ENCODE peak calls at places on chromosomes 13 and 19, in seven cellular contexts. One of them, this sample, is unnamed.
A peak's percentile ranks its signal among the peaks of the same experiment; 100 is the strongest.

GRCh38 chr19:8908066-8908465 is 75.9 kb downstream of the MBD3L1 start:
- DNase-seq in adrenal gland: no peak
- DNase-seq in mammary epithelial cell: no peak
- DNase-seq in lung: no peak
- DNase-seq in transverse colon: no peak
- DNase-seq in PC-3: no peak
- DNase-seq in heart left ventricle: no peak
- DNase-seq in this sample: no peak

GRCh38 chr19:47353307-47353712 is 4.2 kb downstream of the DHX34 start:
- DNase-seq in PC-3: no peak
- DNase-seq in adrenal gland: no peak
- DNase-seq in lung: no peak
- DNase-seq in heart left ventricle: peak; percentile 67
- DNase-seq in mammary epithelial cell: no peak
- DNase-seq in transverse colon: peak; percentile 74
- DNase-seq in this sample: peak; percentile 46

GRCh38 chr19:7197169-7197759 is 97.0 kb downstream of the INSR start:
- DNase-seq in heart left ventricle: peak; percentile 95
- DNase-seq in adrenal gland: peak; percentile 92
- DNase-seq in transverse colon: peak; percentile 92
- DNase-seq in PC-3: peak; percentile 97
- DNase-seq in mammary epithelial cell: peak; percentile 94
- DNase-seq in lung: peak; percentile 91
- DNase-seq in this sample: peak; percentile 87

GRCh38 chr19:44752816-44753618 is 4.5 kb downstream of the BCL3 start:
- DNase-seq in PC-3: peak; percentile 87
- DNase-seq in adrenal gland: peak; percentile 81
- DNase-seq in transverse colon: peak; percentile 96
- DNase-seq in heart left ventricle: peak; percentile 94
- DNase-seq in mammary epithelial cell: peak; percentile 94
- DNase-seq in lung: peak; percentile 97
- DNase-seq in this sample: peak; percentile 79

GRCh38 chr13:99439048-99439447 is 62.2 kb upstream of the TM9SF2 start:
- DNase-seq in heart left ventricle: no peak
- DNase-seq in lung: no peak
- DNase-seq in transverse colon: no peak
- DNase-seq in PC-3: no peak
- DNase-seq in adrenal gland: no peak
- DNase-seq in mammary epithelial cell: no peak
- DNase-seq in this sample: no peak

GRCh38 chr19:2462635-2463421 is 6.1 kb upstream of the LMNB2 start:
- DNase-seq in heart left ventricle: peak; percentile 92
- DNase-seq in lung: peak; percentile 85
- DNase-seq in mammary epithelial cell: peak; percentile 92
- DNase-seq in adrenal gland: peak; percentile 88
- DNase-seq in transverse colon: peak; percentile 82
- DNase-seq in PC-3: peak; percentile 95
- DNase-seq in this sample: peak; percentile 69

GRCh38 chr13:100394005-100394695 is 194.4 kb downstream of the GGACT start:
- DNase-seq in lung: no peak
- DNase-seq in transverse colon: no peak
- DNase-seq in heart left ventricle: no peak
- DNase-seq in mammary epithelial cell: no peak
- DNase-seq in adrenal gland: no peak
- DNase-seq in PC-3: no peak
- DNase-seq in this sample: no peak

GRCh38 chr13:51005566-51005965 is 96.0 kb downstream of the RNASEH2B start:
- DNase-seq in heart left ventricle: no peak
- DNase-seq in PC-3: no peak
- DNase-seq in adrenal gland: no peak
- DNase-seq in transverse colon: no peak
- DNase-seq in lung: no peak
- DNase-seq in mammary epithelial cell: no peak
- DNase-seq in this sample: no peak

GRCh38 chr13:105395041-105395440 is 1140.4 kb downstream of the EFNB2 start:
- DNase-seq in PC-3: no peak
- DNase-seq in transverse colon: no peak
- DNase-seq in mammary epithelial cell: no peak
- DNase-seq in lung: no peak
- DNase-seq in heart left ventricle: no peak
- DNase-seq in adrenal gland: no peak
- DNase-seq in this sample: no peak

GRCh38 chr19:19039901-19040300 is 6.5 kb downstream of the ARMC6 start:
- DNase-seq in transverse colon: no peak
- DNase-seq in PC-3: no peak
- DNase-seq in heart left ventricle: no peak
- DNase-seq in adrenal gland: no peak
- DNase-seq in mammary epithelial cell: no peak
- DNase-seq in lung: no peak
- DNase-seq in this sample: no peak

GRCh38 chr19:12628040-12629022 is 17.6 kb downstream of the ZNF791 start:
- DNase-seq in lung: no peak
- DNase-seq in heart left ventricle: no peak
- DNase-seq in mammary epithelial cell: peak; percentile 20
- DNase-seq in adrenal gland: no peak
- DNase-seq in PC-3: no peak
- DNase-seq in transverse colon: no peak
- DNase-seq in this sample: no peak

GRCh38 chr19:28737021-28737525 is 475.9 kb downstream of the UQCRFS1 start:
- DNase-seq in heart left ventricle: no peak
- DNase-seq in transverse colon: no peak
- DNase-seq in lung: no peak
- DNase-seq in adrenal gland: no peak
- DNase-seq in mammary epithelial cell: peak; percentile 28
- DNase-seq in PC-3: peak; percentile 35
- DNase-seq in this sample: no peak

GRCh38 chr13:72726721-72727416 is 560 bp downstream of the MZT1 start:
- DNase-seq in adrenal gland: peak; percentile 35
- DNase-seq in PC-3: peak; percentile 6
- DNase-seq in transverse colon: peak; percentile 63
- DNase-seq in lung: peak; percentile 49
- DNase-seq in mammary epithelial cell: peak; percentile 4
- DNase-seq in heart left ventricle: peak; percentile 45
- DNase-seq in this sample: peak; percentile 69

GRCh38 chr13:36998624-36999041 is 507 bp downstream of the ALG5 start:
- DNase-seq in mammary epithelial cell: peak; percentile 5
- DNase-seq in heart left ventricle: no peak
- DNase-seq in lung: peak; percentile 39
- DNase-seq in adrenal gland: peak; percentile 30
- DNase-seq in PC-3: no peak
- DNase-seq in transverse colon: peak; percentile 11
- DNase-seq in this sample: peak; percentile 25

GRCh38 chr13:18995259-18995873 is 186.3 kb downstream of the TUBA3C start:
- DNase-seq in heart left ventricle: no peak
- DNase-seq in mammary epithelial cell: no peak
- DNase-seq in lung: no peak
- DNase-seq in adrenal gland: no peak
- DNase-seq in PC-3: no peak
- DNase-seq in transverse colon: no peak
- DNase-seq in this sample: no peak

GRCh38 chr19:16814526-16815100 is 14.6 kb upstream of the SIN3B start:
- DNase-seq in adrenal gland: no peak
- DNase-seq in lung: no peak
- DNase-seq in PC-3: no peak
- DNase-seq in mammary epithelial cell: peak; percentile 64
- DNase-seq in transverse colon: no peak
- DNase-seq in heart left ventricle: no peak
- DNase-seq in this sample: no peak

GRCh38 chr13:29753593-29754485 is 96.6 kb downstream of the UBL3 start:
- DNase-seq in adrenal gland: no peak
- DNase-seq in PC-3: no peak
- DNase-seq in transverse colon: no peak
- DNase-seq in lung: no peak
- DNase-seq in heart left ventricle: no peak
- DNase-seq in mammary epithelial cell: no peak
- DNase-seq in this sample: no peak

GRCh38 chr13:77507931-77508776 is 27.4 kb upstream of the SCEL start:
- DNase-seq in PC-3: peak; percentile 92
- DNase-seq in adrenal gland: no peak
- DNase-seq in mammary epithelial cell: peak; percentile 92
- DNase-seq in lung: no peak
- DNase-seq in heart left ventricle: no peak
- DNase-seq in transverse colon: no peak
- DNase-seq in this sample: peak; percentile 33

GRCh38 chr19:14383898-14384669 is 2.8 kb downstream of the ADGRE5 start:
- DNase-seq in heart left ventricle: no peak
- DNase-seq in mammary epithelial cell: peak; percentile 44
- DNase-seq in PC-3: peak; percentile 56
- DNase-seq in adrenal gland: no peak
- DNase-seq in lung: peak; percentile 60
- DNase-seq in transverse colon: peak; percentile 60
- DNase-seq in this sample: no peak

GRCh38 chr13:112012004-112012704 is 54.8 kb upstream of the SOX1 start:
- DNase-seq in adrenal gland: no peak
- DNase-seq in PC-3: no peak
- DNase-seq in heart left ventricle: no peak
- DNase-seq in mammary epithelial cell: no peak
- DNase-seq in transverse colon: no peak
- DNase-seq in lung: peak; percentile 65
- DNase-seq in this sample: no peak

GRCh38 chr19:13849991-13850909 is 26.7 kb upstream of the NANOS3 start:
- DNase-seq in transverse colon: peak; percentile 86
- DNase-seq in mammary epithelial cell: peak; percentile 69
- DNase-seq in adrenal gland: peak; percentile 89
- DNase-seq in heart left ventricle: peak; percentile 92
- DNase-seq in PC-3: peak; percentile 89
- DNase-seq in lung: peak; percentile 78
- DNase-seq in this sample: peak; percentile 91

GRCh38 chr13:42539670-42540069 is 34.3 kb upstream of the TNFSF11 start:
- DNase-seq in mammary epithelial cell: peak; percentile 59
- DNase-seq in transverse colon: no peak
- DNase-seq in adrenal gland: no peak
- DNase-seq in heart left ventricle: no peak
- DNase-seq in lung: no peak
- DNase-seq in PC-3: peak; percentile 79
- DNase-seq in this sample: no peak

GRCh38 chr13:73056054-73056962 is 2.5 kb upstream of the KLF5 start:
- DNase-seq in heart left ventricle: no peak
- DNase-seq in adrenal gland: no peak
- DNase-seq in mammary epithelial cell: peak; percentile 61
- DNase-seq in lung: no peak
- DNase-seq in transverse colon: no peak
- DNase-seq in PC-3: peak; percentile 89
- DNase-seq in this sample: no peak

GRCh38 chr13:69331245-69331644 is 776.4 kb upstream of the ATXN8OS start:
- DNase-seq in PC-3: no peak
- DNase-seq in mammary epithelial cell: no peak
- DNase-seq in heart left ventricle: no peak
- DNase-seq in lung: no peak
- DNase-seq in transverse colon: no peak
- DNase-seq in adrenal gland: no peak
- DNase-seq in this sample: peak; percentile 42

GRCh38 chr13:83248751-83249150 is 633.5 kb downstream of the SLITRK1 start:
- DNase-seq in lung: no peak
- DNase-seq in heart left ventricle: no peak
- DNase-seq in PC-3: no peak
- DNase-seq in mammary epithelial cell: no peak
- DNase-seq in adrenal gland: no peak
- DNase-seq in transverse colon: no peak
- DNase-seq in this sample: no peak

DNA sequence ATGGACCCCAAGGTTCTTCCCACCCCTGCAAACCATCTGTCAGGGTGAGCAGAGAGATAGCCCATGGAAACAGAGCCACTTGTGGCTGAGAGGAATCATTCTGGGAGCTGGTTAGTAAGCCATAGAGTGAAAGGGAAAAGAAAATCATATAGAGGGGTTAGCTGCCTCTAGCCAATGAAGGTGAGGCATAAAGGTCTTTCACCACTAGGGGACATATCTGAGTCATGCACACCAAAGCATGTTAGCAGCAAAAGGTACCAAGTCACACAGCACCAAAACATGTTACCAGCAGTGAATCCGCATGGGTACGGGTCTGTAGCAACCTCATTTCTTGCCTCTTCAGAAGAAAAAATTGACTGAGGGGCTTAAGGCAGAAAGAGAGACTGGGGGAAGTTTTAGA is 76.7 kb upstream of the ZNF43 start:
- DNase-seq in adrenal gland: no peak
- DNase-seq in PC-3: no peak
- DNase-seq in heart left ventricle: no peak
- DNase-seq in mammary epithelial cell: no peak
- DNase-seq in transverse colon: no peak
- DNase-seq in lung: no peak
- DNase-seq in this sample: no peak
- TF ChIP-seq CTCF in adrenal gland: no peak
- TF ChIP-seq CTCF in PC-3: peak; percentile 11
- TF ChIP-seq CTCF in heart left ventricle: no peak
- TF ChIP-seq CTCF in mammary epithelial cell: no peak
- TF ChIP-seq CTCF in transverse colon: no peak
- TF ChIP-seq CTCF in lung: no peak
- TF ChIP-seq CTCF in this sample: peak; percentile 14

GRCh38 chr19:1261863-1262686 is 7.1 kb upstream of the CIRBP start:
- DNase-seq in mammary epithelial cell: no peak
- DNase-seq in lung: peak; percentile 89
- DNase-seq in heart left ventricle: peak; percentile 79
- DNase-seq in transverse colon: peak; percentile 94
- DNase-seq in PC-3: peak; percentile 48
- DNase-seq in adrenal gland: peak; percentile 77
- DNase-seq in this sample: no peak
- H3K4me1 ChIP-seq in mammary epithelial cell: peaks cover 70% of the 10 kb centered on the region
- H3K4me1 ChIP-seq in lung: peaks cover 35% of the 10 kb centered on the region
- H3K4me1 ChIP-seq in heart left ventricle: peaks cover 61% of the 10 kb centered on the region
- H3K4me1 ChIP-seq in transverse colon: peaks cover 60% of the 10 kb centered on the region
- H3K4me1 ChIP-seq in PC-3: peaks cover 53% of the 10 kb centered on the region
- H3K4me1 ChIP-seq in adrenal gland: peaks cover 64% of the 10 kb centered on the region
- H3K4me1 ChIP-seq in this sample: peaks cover 50% of the 10 kb centered on the region

GRCh38 chr19:4036576-4037300 is 29.2 kb downstream of the PIAS4 start:
- DNase-seq in adrenal gland: no peak
- DNase-seq in transverse colon: no peak
- DNase-seq in lung: no peak
- DNase-seq in PC-3: no peak
- DNase-seq in mammary epithelial cell: no peak
- DNase-seq in heart left ventricle: no peak
- DNase-seq in this sample: no peak

GRCh38 chr19:4035018-4035566 is 27.6 kb downstream of the PIAS4 start:
- DNase-seq in lung: no peak
- DNase-seq in transverse colon: no peak
- DNase-seq in PC-3: no peak
- DNase-seq in adrenal gland: no peak
- DNase-seq in mammary epithelial cell: no peak
- DNase-seq in heart left ventricle: no peak
- DNase-seq in this sample: no peak

GRCh38 chr19:4037301-4037949 is 29.3 kb downstream of the ZBTB7A start:
- DNase-seq in heart left ventricle: no peak
- DNase-seq in mammary epithelial cell: no peak
- DNase-seq in lung: no peak
- DNase-seq in adrenal gland: no peak
- DNase-seq in transverse colon: no peak
- DNase-seq in PC-3: no peak
- DNase-seq in this sample: no peak

GRCh38 chr19:4034048-4035017 is 26.8 kb downstream of the PIAS4 start:
- DNase-seq in transverse colon: no peak
- DNase-seq in PC-3: no peak
- DNase-seq in lung: no peak
- DNase-seq in mammary epithelial cell: no peak
- DNase-seq in adrenal gland: no peak
- DNase-seq in heart left ventricle: no peak
- DNase-seq in this sample: no peak

GRCh38 chr19:4035582-4035981 is 28.0 kb downstream of the PIAS4 start:
- DNase-seq in transverse colon: no peak
- DNase-seq in lung: no peak
- DNase-seq in mammary epithelial cell: no peak
- DNase-seq in adrenal gland: no peak
- DNase-seq in PC-3: no peak
- DNase-seq in heart left ventricle: no peak
- DNase-seq in this sample: no peak
- H3K4me3 ChIP-seq in transverse colon: no peak overlapping the region
- H3K4me3 ChIP-seq in lung: no peak overlapping the region
- H3K4me3 ChIP-seq in mammary epithelial cell: no peak overlapping the region
- H3K4me3 ChIP-seq in adrenal gland: no peak overlapping the region
- H3K4me3 ChIP-seq in PC-3: no peak overlapping the region
- H3K4me3 ChIP-seq in heart left ventricle: no peak overlapping the region
- H3K4me3 ChIP-seq in this sample: no peak overlapping the region

GRCh38 chr19:51094696-51095279 is 12.1 kb upstream of the KLK14 start:
- DNase-seq in mammary epithelial cell: no peak
- DNase-seq in PC-3: peak; percentile 37
- DNase-seq in adrenal gland: no peak
- DNase-seq in transverse colon: no peak
- DNase-seq in heart left ventricle: no peak
- DNase-seq in lung: no peak
- DNase-seq in this sample: peak; percentile 63
- TF ChIP-seq CTCF in mammary epithelial cell: peak; percentile 81
- TF ChIP-seq CTCF in PC-3: peak; percentile 85
- TF ChIP-seq CTCF in adrenal gland: peak; percentile 61
- TF ChIP-seq CTCF in transverse colon: peak; percentile 61
- TF ChIP-seq CTCF in heart left ventricle: peak; percentile 68
- TF ChIP-seq CTCF in lung: peak; percentile 2
- TF ChIP-seq CTCF in this sample: peak; percentile 72